ENCODE peak calls at places on chromosomes 2 and 18, in nine cellular contexts. H is left lung, B is HL-60, I is A549, T is endothelial cell, J is fibroblast of mammary gland, C is uterus, D is upper lobe of left lung, E is fibroblast of lung. P is an unnamed sample.

GRCh38 chr2:95034221-95034620 is 8.7 kb downstream of the MAL start:
- DNase-seq in J (no peak), H (no peak), D (no peak), B (no peak), T (no peak), C (no peak), I (no peak), E (peak), P (no peak)

GRCh38 chr2:181575650-181576025 is 81.3 kb downstream of the CERKL start:
- DNase-seq in J (no peak), I (no peak), C (no peak), H (no peak), D (no peak), T (no peak), B (peak), E (no peak), P (no peak)

GRCh38 chr2:193695367-193695766 is 1500.6 kb upstream of the TMEFF2 start:
- DNase-seq in T (no peak), J (peak), D (no peak), E (peak), C (no peak), B (no peak), I (no peak), H (no peak), P (no peak)

GRCh38 chr2:168178520-168178919 is 68.9 kb downstream of the STK39 start:
- DNase-seq in E (no peak), D (no peak), C (no peak), H (no peak), I (no peak), J (no peak), T (no peak), B (no peak), P (no peak)

GRCh38 chr2:230927711-230928341 is 2.8 kb upstream of the GPR55 start:
- DNase-seq in C (no peak), J (no peak), D (no peak), I (no peak), E (no peak), B (no peak), T (no peak), H (peak), P (no peak)

GRCh38 chr2:224984641-224985040 is 57.6 kb downstream of the DOCK10 start:
- DNase-seq in I (no peak), C (no peak), B (no peak), J (no peak), E (no peak), H (no peak), D (no peak), T (no peak), P (no peak)

GRCh38 chr2:98086491-98087446 is at the start of gene VWA3B:
- DNase-seq in H (peak), D (peak), I (peak), E (peak), B (no peak), T (peak), J (peak), C (peak), P (peak)

GRCh38 chr2:219511547-219512325 is 2.5 kb upstream of the ASIC4 start:
- DNase-seq in H (no peak), I (no peak), C (peak), D (no peak), J (no peak), T (no peak), E (no peak), B (no peak), P (no peak)

GRCh38 chr2:144937899-144938298 is 418.0 kb upstream of the ZEB2 start:
- DNase-seq in E (no peak), H (no peak), C (peak), T (no peak), I (no peak), J (peak), D (no peak), B (no peak), P (no peak)

GRCh38 chr2:61670591-61671503 is 132.7 kb upstream of the XPO1 start:
- DNase-seq in H (no peak), C (peak), T (no peak), D (peak), B (no peak), I (peak), J (peak), E (peak), P (no peak)

DNA sequence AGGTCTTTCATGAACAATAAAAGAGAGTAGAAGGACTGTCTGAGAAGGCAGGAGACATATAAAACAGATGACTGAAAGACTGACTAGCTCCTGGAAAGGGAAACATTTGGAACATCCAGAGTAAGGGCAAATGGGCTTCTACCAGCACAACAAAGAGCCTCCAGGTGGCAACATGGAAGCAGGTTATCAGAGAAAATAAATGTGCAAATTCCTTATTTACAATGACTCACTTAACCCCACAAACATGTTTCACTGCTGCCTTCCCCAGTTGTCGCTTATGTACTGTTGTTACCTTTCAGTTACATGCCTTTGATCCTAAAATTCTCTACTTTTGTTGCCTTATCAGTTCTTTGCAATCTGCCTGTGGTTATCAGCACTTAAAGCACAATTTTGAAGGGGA is 117.0 kb downstream of the HIBCH start:
- DNase-seq in H (no peak), E (no peak), B (no peak), T (no peak), C (no peak), D (no peak), J (no peak), I (no peak), P (no peak)
- TF ChIP-seq CTCF in H (no peak), E (no peak), B (no peak), T (no peak), C (no peak), D (no peak), J (no peak), I (peak), P (no peak)

DNA sequence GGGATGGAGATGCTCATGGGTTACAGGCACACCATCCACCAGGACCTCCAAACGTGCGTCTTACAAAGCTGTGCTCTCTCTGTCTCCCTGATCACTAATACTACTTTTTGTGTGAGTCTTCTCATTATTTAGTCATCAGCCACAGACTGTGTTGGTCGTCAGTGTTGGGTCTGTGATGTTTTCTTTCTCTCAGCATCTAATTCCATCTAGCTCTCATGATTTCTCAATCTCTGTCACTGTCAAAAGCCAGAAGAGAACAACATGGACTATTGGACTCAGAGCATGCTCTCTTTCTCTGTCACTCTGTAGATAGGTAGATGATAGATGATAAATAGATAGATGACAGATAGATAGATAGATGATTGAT is 6.0 kb upstream of the ARL4C start:
- DNase-seq in T (no peak), J (peak), H (no peak), D (no peak), I (no peak), E (no peak), C (no peak), B (no peak), P (no peak)
- TF ChIP-seq CTCF in T (no peak), J (no peak), H (no peak), D (no peak), I (no peak), E (no peak), C (no peak), B (no peak), P (no peak)

DNA sequence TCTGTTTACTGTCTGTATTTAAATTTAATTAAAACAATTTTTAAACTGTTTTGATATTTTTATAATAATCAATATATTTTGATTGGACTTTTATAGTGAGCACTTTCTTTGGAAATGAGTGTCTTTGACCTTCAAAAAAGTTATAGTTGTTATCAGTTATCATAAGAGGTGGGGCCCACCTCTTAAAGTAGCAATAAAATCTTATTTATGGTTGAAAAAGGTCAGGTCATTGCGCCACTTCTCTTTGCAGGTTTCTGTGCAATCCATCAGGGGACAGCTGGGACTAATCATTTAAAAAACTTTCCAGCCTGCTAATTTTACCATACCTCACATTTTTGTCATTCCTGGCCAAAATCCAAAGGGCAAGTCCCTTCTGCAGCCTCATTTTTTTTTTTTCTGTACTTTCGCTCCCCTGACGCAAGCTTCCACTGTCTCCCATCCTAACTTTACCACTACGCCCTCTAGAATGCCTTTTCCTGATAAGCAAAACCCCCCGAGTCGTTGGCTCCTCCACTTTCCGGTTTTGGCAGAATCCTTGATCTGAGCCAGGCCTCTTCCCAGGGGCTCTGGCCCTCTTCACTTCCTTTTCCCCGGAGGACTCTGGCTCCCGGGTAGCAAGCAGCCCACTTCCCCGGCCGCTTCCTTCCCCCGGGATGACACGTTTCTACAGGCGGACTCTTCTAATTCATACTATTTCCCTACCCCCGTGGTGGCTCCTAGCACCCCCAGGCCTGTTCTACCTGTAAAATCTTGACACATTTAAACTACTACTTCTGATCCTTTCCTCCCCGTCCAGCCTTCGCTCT is 1.1 kb upstream of the SEH1L start:
- DNase-seq in H (peak), D (peak), T (peak), I (peak), C (peak), B (peak), E (peak), J (peak), P (no peak)
- TF ChIP-seq CTCF in H (no peak), D (no peak), T (no peak), I (no peak), C (no peak), B (no peak), E (peak), J (no peak), P (no peak)

DNA sequence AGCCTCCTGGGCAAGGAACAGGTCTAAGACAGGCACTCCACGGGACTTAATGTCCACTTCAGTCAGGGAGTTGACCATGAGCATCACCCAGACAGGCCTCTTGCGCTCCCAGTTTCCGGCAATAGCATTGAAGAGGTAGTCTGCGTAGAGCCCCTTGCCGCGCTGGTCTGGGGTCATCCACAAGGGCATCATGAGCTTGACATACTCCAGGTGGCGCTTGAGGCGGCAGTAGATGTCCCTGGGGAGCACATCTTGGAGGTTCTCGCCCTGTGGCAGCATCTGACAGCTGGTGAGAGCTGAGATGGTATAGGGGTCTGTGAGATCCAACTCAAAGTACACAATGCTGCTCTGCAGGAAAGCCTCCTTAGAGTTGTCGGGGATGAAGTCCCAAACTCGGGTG is 10.6 kb downstream of the TRABD2A start:
- DNase-seq in I (no peak), T (no peak), H (no peak), E (no peak), C (no peak), D (no peak), J (no peak), B (no peak), P (no peak)
- TF ChIP-seq CTCF in I (no peak), T (no peak), H (no peak), E (no peak), C (no peak), D (no peak), J (no peak), B (no peak), P (no peak)

DNA sequence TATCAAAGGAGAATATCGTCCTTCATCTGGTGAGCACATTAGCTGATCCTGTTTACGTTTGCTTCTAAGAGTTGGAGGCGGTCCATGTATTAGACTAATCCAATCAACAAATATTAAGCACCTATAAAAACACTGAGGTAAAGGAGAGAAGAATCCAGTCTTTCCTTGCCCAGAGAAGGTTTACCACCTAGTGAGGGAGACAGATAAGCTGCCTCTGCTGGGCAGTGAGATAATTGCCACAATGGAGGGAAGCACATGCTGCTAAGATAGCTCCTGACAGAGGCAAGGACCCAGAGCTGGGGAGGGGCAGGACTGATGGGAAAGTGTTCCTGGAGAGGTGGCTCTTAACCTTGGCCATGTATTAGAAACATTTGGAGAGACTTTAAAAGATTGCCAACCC is 36.7 kb upstream of the ST8SIA5 start:
- DNase-seq in D (no peak), E (no peak), I (no peak), B (no peak), J (no peak), H (no peak), C (no peak), T (no peak), P (no peak)
- TF ChIP-seq CTCF in D (no peak), E (no peak), I (no peak), B (no peak), J (peak), H (no peak), C (no peak), T (no peak), P (no peak)

GRCh38 chr2:177756346-177756745 is 316.2 kb downstream of the PDE11A start:
- DNase-seq in B (no peak), E (no peak), I (no peak), J (no peak), C (no peak), D (no peak), T (no peak), H (no peak), P (no peak)

GRCh38 chr2:177759443-177759842 is 313.1 kb downstream of the PDE11A start:
- DNase-seq in E (no peak), D (no peak), B (no peak), I (no peak), C (no peak), H (no peak), T (no peak), J (peak), P (no peak)

GRCh38 chr2:177753682-177754475 is 318.7 kb downstream of the PDE11A start:
- DNase-seq in B (peak), H (peak), T (peak), C (peak), I (peak), E (peak), J (peak), D (peak), P (no peak)

GRCh38 chr2:177754476-177754873 is 318.1 kb downstream of the PDE11A start:
- DNase-seq in J (no peak), B (no peak), I (no peak), D (no peak), T (no peak), H (no peak), E (no peak), C (peak), P (no peak)

DNA sequence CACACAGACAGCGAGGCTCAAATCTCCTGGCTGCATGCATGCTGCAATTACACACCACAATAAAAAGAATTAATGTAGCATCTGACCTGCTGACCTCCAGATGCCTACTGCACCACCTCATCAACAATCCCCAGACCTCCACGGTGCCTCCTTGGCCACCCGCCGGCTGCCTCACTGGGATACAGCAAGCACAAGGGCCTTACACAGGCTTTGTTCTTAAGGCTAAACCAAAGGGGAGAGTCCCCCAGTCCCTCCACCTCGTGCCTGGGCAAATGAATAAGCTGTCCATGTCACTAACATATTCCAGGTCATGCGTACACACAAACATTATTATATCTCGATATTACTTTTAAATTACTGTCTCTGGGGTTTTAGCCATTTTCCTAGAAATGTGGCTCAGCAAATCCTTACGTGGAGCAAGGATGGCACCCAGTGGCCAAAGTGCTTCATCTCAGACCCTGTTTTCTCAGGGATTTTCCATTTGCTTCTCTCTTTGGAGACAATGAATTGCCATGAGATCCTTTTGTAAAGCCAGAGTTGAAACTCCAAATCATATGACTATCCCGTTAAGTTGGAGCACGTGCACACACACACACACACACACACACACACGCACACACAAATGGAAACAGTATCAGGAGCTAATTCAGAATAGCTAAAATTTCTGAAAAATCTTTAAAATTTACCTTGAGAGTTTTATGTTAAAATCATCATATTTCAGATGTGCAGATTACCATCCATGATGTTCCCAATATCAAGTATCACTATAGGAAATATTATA is 313.8 kb downstream of the PDE11A start:
- DNase-seq in J (peak), E (peak), B (no peak), T (peak), D (no peak), I (no peak), H (no peak), C (peak), P (no peak)
- TF ChIP-seq CTCF in J (peak), E (peak), B (no peak), T (no peak), D (no peak), I (peak), H (no peak), C (peak), P (peak)

DNA sequence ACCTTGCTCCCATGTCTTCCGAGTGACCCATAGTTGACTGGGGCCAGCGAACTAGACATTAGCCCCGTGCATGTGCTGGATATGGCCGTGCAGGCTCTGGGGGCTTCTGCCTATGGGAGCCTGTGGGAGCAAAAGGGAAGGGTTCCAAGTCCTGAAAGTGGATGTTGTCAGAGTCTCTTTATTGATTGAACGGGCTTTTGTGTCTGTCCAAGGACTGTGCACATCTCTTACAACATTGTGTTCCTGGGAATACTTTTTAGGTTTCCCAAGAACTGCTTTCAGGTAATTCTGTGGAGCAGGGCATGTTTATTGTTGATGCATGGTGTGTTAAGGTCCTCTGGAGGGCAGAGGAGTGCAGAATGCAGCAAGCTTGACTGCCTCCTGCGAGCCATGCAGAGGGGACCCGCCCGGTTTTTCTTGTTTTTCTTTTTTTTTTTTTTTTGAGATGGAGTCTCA is 5.0 kb downstream of the RNF144A start:
- DNase-seq in E (no peak), H (no peak), I (no peak), T (no peak), B (no peak), J (peak), C (no peak), D (peak), P (no peak)
- TF ChIP-seq CTCF in E (no peak), H (no peak), I (no peak), T (no peak), B (no peak), J (peak), C (no peak), D (no peak), P (peak)

GRCh38 chr2:238277695-238278094 is 10.7 kb downstream of the PER2 start:
- DNase-seq in I (no peak), J (no peak), C (no peak), H (no peak), D (no peak), E (no peak), T (no peak), B (no peak), P (no peak)
- TF ChIP-seq CTCF in I (peak), J (no peak), C (no peak), H (no peak), D (no peak), E (no peak), T (no peak), B (no peak), P (peak)

P was measured in type B pancreatic cell.